ENCODE peak calls at places on chromosomes 13 and 19, in ten cellular contexts. N is frontal cortex, V is NT2/D1, O is NCI-H1417, Q is H54, E is nephron progenitor cell, X is HT-29, H is left cardiac atrium, C is pons, Z is AG04449. A is an unnamed sample.
A peak's percentile ranks its signal among the peaks of the same experiment; 100 is the strongest.

GRCh38 chr13:80469841-80470378 is 129.0 kb upstream of the SPRY2 start:
- DNase-seq in X (no peak), N (no peak), C (no peak), Q (peak; percentile 8), H (peak; percentile 81), E (no peak), V (no peak), Z (no peak), O (no peak), A (no peak)

GRCh38 chr13:94435604-94436226 is 43.8 kb downstream of the DCT start:
- DNase-seq in N (peak; percentile 17), C (peak; percentile 86), V (peak; percentile 36), H (no peak), E (no peak), X (peak; percentile 74), Q (peak; percentile 35), Z (no peak), O (peak; percentile 65), A (no peak)

GRCh38 chr19:5968431-5969373 is 9.2 kb downstream of the RANBP3 start:
- DNase-seq in N (no peak), E (no peak), O (no peak), V (no peak), C (no peak), X (no peak), Q (no peak), Z (no peak), H (no peak), A (no peak)

GRCh38 chr13:110354715-110355473 is 47.8 kb downstream of the COL4A2 start:
- DNase-seq in Q (no peak), N (no peak), Z (no peak), C (no peak), E (no peak), X (no peak), O (no peak), H (no peak), V (no peak), A (no peak)

GRCh38 chr19:4380254-4380727 is 20.1 kb downstream of the SH3GL1 start:
- DNase-seq in H (peak; percentile 72), E (no peak), C (no peak), N (no peak), O (no peak), Q (no peak), X (no peak), Z (no peak), V (no peak), A (no peak)

GRCh38 chr19:43806848-43807247 is 4.6 kb upstream of the LYPD5 start:
- DNase-seq in V (no peak), C (peak; percentile 51), H (no peak), E (no peak), Z (no peak), O (no peak), N (no peak), Q (no peak), X (no peak), A (no peak)

GRCh38 chr19:38737297-38737865 is 6.9 kb downstream of the CAPN12 start:
- DNase-seq in C (no peak), Z (no peak), O (peak; percentile 12), Q (no peak), V (no peak), H (no peak), N (no peak), E (no peak), X (no peak), A (no peak)

GRCh38 chr19:48819366-48819816 is 8.6 kb upstream of the BCAT2 start:
- DNase-seq in Q (peak; percentile 33), O (no peak), V (no peak), H (peak; percentile 90), C (no peak), X (no peak), E (no peak), N (no peak), Z (no peak), A (no peak)

GRCh38 chr13:44921931-44922758 is 67.1 kb downstream of the NUFIP1 start:
- DNase-seq in C (no peak), O (no peak), V (no peak), E (no peak), N (no peak), H (peak; percentile 45), Q (peak; percentile 13), X (peak; percentile 43), Z (peak; percentile 85), A (no peak)

GRCh38 chr19:57434386-57435061 is 601 bp upstream of the ZNF749 start:
- DNase-seq in Z (no peak), N (no peak), Q (no peak), C (peak; percentile 6), V (no peak), X (no peak), H (no peak), O (no peak), E (no peak), A (no peak)

GRCh38 chr19:13095934-13096890 is 6.4 kb downstream of the LYL1 start:
- DNase-seq in X (no peak), N (no peak), Z (no peak), O (no peak), H (no peak), E (peak; percentile 71), V (no peak), Q (no peak), C (peak; percentile 28), A (peak; percentile 63)

GRCh38 chr19:35483089-35483488 is 7.2 kb downstream of the KRTDAP start:
- DNase-seq in X (no peak), N (no peak), Z (no peak), E (no peak), Q (no peak), C (no peak), H (no peak), O (no peak), V (no peak), A (no peak)

GRCh38 chr19:35337081-35337983 is 8.3 kb downstream of the CD22 start:
- DNase-seq in Z (no peak), X (no peak), C (no peak), Q (no peak), O (no peak), N (no peak), V (no peak), E (no peak), H (no peak), A (no peak)

GRCh38 chr19:38921420-38922274 is 8.9 kb downstream of the SARS2 start:
- DNase-seq in E (no peak), C (no peak), H (no peak), Q (no peak), X (no peak), N (no peak), Z (no peak), V (no peak), O (no peak), A (no peak)

GRCh38 chr13:20403826-20404225 is 121.8 kb downstream of the CRYL1 start:
- DNase-seq in Q (no peak), H (no peak), C (no peak), N (no peak), V (no peak), X (no peak), Z (no peak), O (no peak), E (no peak), A (no peak)

GRCh38 chr19:58575183-58576041 is 2.3 kb upstream of the MZF1 start:
- DNase-seq in C (peak; percentile 88), X (peak; percentile 98), H (peak; percentile 95), E (peak; percentile 88), Q (peak; percentile 90), O (no peak), Z (no peak), V (peak; percentile 77), N (peak; percentile 88), A (no peak)

GRCh38 chr19:51402117-51402516 is 11.7 kb upstream of the C19orf84 start:
- DNase-seq in X (no peak), Q (no peak), O (no peak), C (no peak), E (no peak), N (no peak), H (no peak), V (no peak), Z (no peak), A (no peak)

GRCh38 chr19:50658438-50659317 is 9.4 kb downstream of the C19orf81 start:
- DNase-seq in Z (no peak), N (peak; percentile 96), E (peak; percentile 96), H (peak; percentile 79), Q (peak; percentile 99), O (peak; percentile 95), C (peak; percentile 77), X (no peak), V (peak; percentile 83), A (no peak)

GRCh38 chr13:62583466-62583865 is 1167.8 kb upstream of the PCDH20 start:
- DNase-seq in Q (no peak), E (no peak), H (no peak), V (no peak), N (no peak), C (no peak), O (no peak), X (no peak), Z (no peak), A (no peak)

GRCh38 chr13:75566658-75567057 is 17.1 kb downstream of the UCHL3 start:
- DNase-seq in Z (no peak), C (peak; percentile 31), H (no peak), N (no peak), O (no peak), Q (no peak), E (no peak), V (no peak), X (peak; percentile 56), A (no peak)

GRCh38 chr13:74966814-74967213 is 515.2 kb downstream of the TBC1D4 start:
- DNase-seq in E (no peak), H (no peak), V (no peak), Q (no peak), Z (no peak), C (peak; percentile 91), N (no peak), X (no peak), O (peak; percentile 70), A (no peak)

GRCh38 chr13:20389696-20390525 is 135.7 kb downstream of the CRYL1 start:
- DNase-seq in Z (no peak), V (no peak), X (no peak), Q (no peak), O (no peak), E (no peak), N (no peak), H (no peak), C (no peak), A (no peak)

GRCh38 chr19:31185261-31185660 is 164.0 kb downstream of the TSHZ3 start:
- DNase-seq in N (no peak), Q (no peak), H (no peak), E (no peak), Z (no peak), C (no peak), O (no peak), X (peak; percentile 2), V (no peak), A (no peak)

A was measured in 8988T.